ENCODE peak calls at places on chromosomes 16 and 17, in ten cellular contexts. F is AG04449; H is NCI-H345; O is effector memory CD8-positive, alpha-beta T cell; R is IMR-90; A is HT1080; E is mesothelial cell of epicardium; S is NCI-H1092; W is naive thymus-derived CD8-positive, alpha-beta T cell; J is cardiac muscle cell. T is an unnamed sample.

GRCh38 chr17:75685508-75685907 is 18.4 kb downstream of the SAP30BP start:
- DNase-seq in O (no peak), E (no peak), S (no peak), J (peak), H (no peak), W (no peak), R (no peak), A (no peak), F (no peak), T (no peak)

GRCh38 chr16:28504707-28505404 is 1.8 kb downstream of the IL27 start:
- DNase-seq in O (no peak), S (peak), E (no peak), A (no peak), W (no peak), R (no peak), J (no peak), H (no peak), F (no peak), T (no peak)

GRCh38 chr17:55705847-55706246 is 16.8 kb downstream of the TMEM100 start:
- DNase-seq in H (peak), E (no peak), A (no peak), O (no peak), F (no peak), S (no peak), R (no peak), J (no peak), W (no peak), T (no peak)

GRCh38 chr17:43591750-43592562 is 45.8 kb upstream of the ETV4 start:
- DNase-seq in F (no peak), H (no peak), J (peak), S (no peak), W (no peak), R (peak), A (peak), E (peak), O (no peak), T (no peak)

GRCh38 chr17:19301274-19301946 is 61.1 kb downstream of the B9D1 start:
- DNase-seq in W (no peak), E (no peak), O (no peak), H (no peak), A (no peak), F (no peak), R (no peak), S (no peak), J (no peak), T (no peak)

GRCh38 chr16:7182510-7183109 is 150.0 kb upstream of the RBFOX1 start:
- DNase-seq in H (no peak), F (no peak), S (no peak), J (no peak), E (no peak), A (peak), O (no peak), W (no peak), R (no peak), T (no peak)

GRCh38 chr17:54956802-54957201 is 11.7 kb downstream of the COX11 start:
- DNase-seq in W (no peak), J (no peak), F (no peak), R (no peak), A (no peak), S (no peak), O (no peak), E (no peak), H (no peak), T (no peak)

GRCh38 chr17:74426551-74427047 is 5.3 kb upstream of the GPRC5C start:
- DNase-seq in E (no peak), W (no peak), A (peak), O (no peak), J (peak), F (no peak), S (no peak), R (no peak), H (no peak), T (no peak)

GRCh38 chr16:83992624-83993023 is 24.6 kb downstream of the NECAB2 start:
- DNase-seq in E (no peak), R (peak), W (no peak), F (no peak), A (peak), J (peak), S (no peak), O (no peak), H (no peak), T (no peak)

GRCh38 chr17:77854759-77855745 is 103.5 kb upstream of the TNRC6C start:
- DNase-seq in F (no peak), S (no peak), A (no peak), O (no peak), E (no peak), H (no peak), W (no peak), R (no peak), J (no peak), T (no peak)

GRCh38 chr16:50025544-50025931 is 513 bp downstream of the CNEP1R1 start:
- DNase-seq in H (peak), A (peak), R (no peak), S (no peak), W (no peak), E (no peak), F (no peak), J (peak), O (peak), T (no peak)

GRCh38 chr16:81778231-81778630 is 860 bp upstream of the PLCG2 start:
- DNase-seq in W (no peak), O (no peak), H (no peak), S (no peak), A (no peak), E (no peak), R (no peak), F (no peak), J (no peak), T (no peak)

T was measured in CD4-positive, CD25-positive, alpha-beta regulatory T cell.